ENCODE peak calls at places on chromosomes 7 and 10, in five cellular contexts. I is lower lobe of right lung, L is IMR-90, E is tibial artery, V is cardiac muscle cell. U is an unnamed sample. For H3K4me1, the result is how much of the 10 kb centered on the place peaks cover.

GRCh38 chr10:6234371-6234770 is 31.6 kb downstream of the PFKFB3 start:
- DNase-seq in I (no peak), E (no peak), V (no peak), L (no peak), U (no peak)

GRCh38 chr10:68251146-68251545 is 19.2 kb upstream of the ATOH7 start:
- DNase-seq in L (no peak), V (no peak), E (no peak), I (no peak), U (no peak)

GRCh38 chr7:88092676-88092999 is 127.2 kb downstream of the SRI start:
- DNase-seq in V (no peak), I (no peak), E (no peak), L (no peak), U (no peak)

GRCh38 chr7:108328174-108328651 is 128.0 kb downstream of the NRCAM start:
- DNase-seq in E (no peak), I (no peak), L (no peak), V (no peak), U (no peak)

GRCh38 chr10:110747609-110748464 is 103.7 kb downstream of the RBM20 start:
- DNase-seq in I (no peak), E (no peak), L (no peak), V (peak), U (no peak)

GRCh38 chr10:10499839-10500238 is 517.8 kb upstream of the CELF2 start:
- DNase-seq in L (peak), I (no peak), E (no peak), V (peak), U (no peak)

GRCh38 chr10:28113202-28113601 is 114.3 kb upstream of the ODAD2 start:
- DNase-seq in V (no peak), E (no peak), I (no peak), L (no peak), U (no peak)

GRCh38 chr7:64795176-64795575 is 948 bp downstream of the ZNF138 start:
- DNase-seq in V (no peak), I (no peak), E (no peak), L (no peak), U (no peak)

GRCh38 chr10:62543566-62543965 is 169.4 kb downstream of the ZNF365 start:
- DNase-seq in L (no peak), E (no peak), I (no peak), V (peak), U (no peak)

GRCh38 chr7:78420001-78420400 is 621.4 kb downstream of the PHTF2 start:
- DNase-seq in V (no peak), I (no peak), E (no peak), L (no peak), U (no peak)

GRCh38 chr7:157526604-157527003 is 189.8 kb downstream of the DNAJB6 start:
- DNase-seq in L (no peak), E (no peak), I (no peak), V (no peak), U (no peak)

GRCh38 chr10:82150123-82150900 is 275.3 kb downstream of the NRG3 start:
- DNase-seq in L (no peak), E (no peak), I (peak), V (peak), U (no peak)

GRCh38 chr10:116469437-116469836 is 41.8 kb downstream of the PNLIPRP3 start:
- DNase-seq in L (peak), V (no peak), I (no peak), E (no peak), U (no peak)

GRCh38 chr7:81789406-81790139 is 19.7 kb upstream of the HGF start:
- DNase-seq in E (no peak), V (peak), I (no peak), L (peak), U (no peak)

GRCh38 chr7:145633513-145633912 is 483.1 kb upstream of the CNTNAP2 start:
- DNase-seq in L (no peak), E (no peak), V (peak), I (no peak), U (no peak)

GRCh38 chr7:106346678-106347217 is 62.0 kb upstream of the NAMPT start:
- DNase-seq in L (peak), E (no peak), V (peak), I (no peak), U (no peak)

GRCh38 chr10:83515001-83515400 is 624.3 kb upstream of the GHITM start:
- DNase-seq in L (no peak), I (no peak), E (no peak), V (no peak), U (no peak)

GRCh38 chr10:6114758-6115410 is 26.1 kb downstream of the RBM17 start:
- DNase-seq in V (peak), I (no peak), L (peak), E (no peak), U (no peak)

GRCh38 chr10:96400465-96400864 is 41.7 kb upstream of the OPALIN start:
- DNase-seq in I (no peak), L (no peak), E (no peak), V (no peak), U (no peak)

GRCh38 chr7:7438851-7439250 is 96.8 kb downstream of the COL28A1 start:
- DNase-seq in V (peak), E (no peak), L (peak), I (no peak), U (no peak)

GRCh38 chr10:125144693-125145623 is 15.4 kb downstream of the CTBP2 start:
- DNase-seq in V (peak), L (peak), E (no peak), I (peak), U (no peak)

GRCh38 chr10:126420571-126421275 is 32.4 kb upstream of the ADAM12 start:
- DNase-seq in V (peak), E (no peak), I (no peak), L (no peak), U (no peak)

GRCh38 chr10:4453950-4454349 is 372.1 kb upstream of the AKR1E2 start:
- DNase-seq in L (no peak), E (no peak), V (no peak), I (no peak), U (no peak)

GRCh38 chr7:158112571-158113320 is 474.9 kb downstream of the PTPRN2 start:
- DNase-seq in V (no peak), L (no peak), I (no peak), E (peak), U (no peak)

GRCh38 chr7:4610768-4611467 is 71.2 kb upstream of the FOXK1 start:
- DNase-seq in E (peak), I (no peak), L (peak), V (peak), U (no peak)

GRCh38 chr7:76380623-76380966 is 21.8 kb upstream of the YWHAG start:
- DNase-seq in L (no peak), E (peak), I (no peak), V (peak), U (no peak)

GRCh38 chr7:130213820-130214219 is 6.2 kb downstream of the SSMEM1 start:
- DNase-seq in L (no peak), E (no peak), V (no peak), I (no peak), U (no peak)

GRCh38 chr10:128064615-128065580 is 61.3 kb downstream of the MKI67 start:
- DNase-seq in E (peak), V (peak), L (peak), I (peak), U (peak)

GRCh38 chr7:22569586-22570321 is 69.8 kb upstream of the STEAP1B start:
- DNase-seq in I (peak), E (no peak), V (peak), L (peak), U (no peak)

GRCh38 chr7:137967143-137968018 is 34.5 kb downstream of the CREB3L2 start:
- DNase-seq in V (peak), E (no peak), I (no peak), L (peak), U (no peak)

GRCh38 chr10:18325889-18326531 is 185.8 kb downstream of the CACNB2 start:
- DNase-seq in I (no peak), L (peak), V (no peak), E (no peak), U (no peak)

GRCh38 chr10:61803269-61803668 is 98.2 kb upstream of the ARID5B start:
- DNase-seq in I (no peak), L (no peak), E (no peak), V (no peak), U (no peak)

GRCh38 chr7:135707570-135707966 is 20.4 kb downstream of the SLC13A4 start:
- DNase-seq in V (no peak), I (no peak), L (no peak), E (no peak), U (no peak)

GRCh38 chr7:128389085-128389814 is 20.5 kb downstream of the IMPDH1 start:
- DNase-seq in I (no peak), V (no peak), E (no peak), L (no peak), U (no peak)

GRCh38 chr10:45034301-45034700 is 33.6 kb downstream of the ZNF22 start:
- DNase-seq in V (no peak), I (no peak), E (no peak), L (no peak), U (no peak)

GRCh38 chr7:98284335-98285036 is 3.0 kb downstream of the BRI3 start:
- DNase-seq in E (peak), L (peak), V (peak), I (peak), U (no peak)

GRCh38 chr7:145053781-145054180 is 217.9 kb upstream of the TPK1 start:
- DNase-seq in L (no peak), I (no peak), V (no peak), E (no peak), U (no peak)

GRCh38 chr7:8070451-8071180 is 102.0 kb downstream of the GLCCI1 start:
- DNase-seq in V (no peak), I (no peak), L (no peak), E (no peak), U (no peak)

GRCh38 chr7:47485640-47486435 is 96.1 kb downstream of the TNS3 start:
- DNase-seq in V (no peak), I (no peak), L (peak), E (no peak), U (no peak)

GRCh38 chr10:50992972-50993766 is 81.1 kb upstream of the PRKG1 start:
- DNase-seq in L (peak), V (peak), I (peak), E (no peak), U (no peak)

GRCh38 chr10:131128731-131129130 is 182.8 kb downstream of the TCERG1L start:
- DNase-seq in I (no peak), E (no peak), V (no peak), L (no peak), U (no peak)
- H3K4me3 ChIP-seq in I (no peak), E (no peak), V (no peak), L (no peak), U (no peak)

GRCh38 chr7:79823246-79823951 is 311.2 kb upstream of the GNAI1 start:
- DNase-seq in V (peak), L (peak), E (no peak), I (no peak), U (no peak)

GRCh38 chr7:79833616-79834015 is 301.0 kb upstream of the GNAI1 start:
- DNase-seq in E (no peak), I (no peak), L (peak), V (no peak), U (no peak)

GRCh38 chr7:79828866-79829265 is 305.8 kb upstream of the GNAI1 start:
- DNase-seq in L (peak), E (no peak), V (no peak), I (no peak), U (no peak)
- H3K4me1 ChIP-seq in L (under half), E (under half), V (under half), I (under half), U (under half)

DNA sequence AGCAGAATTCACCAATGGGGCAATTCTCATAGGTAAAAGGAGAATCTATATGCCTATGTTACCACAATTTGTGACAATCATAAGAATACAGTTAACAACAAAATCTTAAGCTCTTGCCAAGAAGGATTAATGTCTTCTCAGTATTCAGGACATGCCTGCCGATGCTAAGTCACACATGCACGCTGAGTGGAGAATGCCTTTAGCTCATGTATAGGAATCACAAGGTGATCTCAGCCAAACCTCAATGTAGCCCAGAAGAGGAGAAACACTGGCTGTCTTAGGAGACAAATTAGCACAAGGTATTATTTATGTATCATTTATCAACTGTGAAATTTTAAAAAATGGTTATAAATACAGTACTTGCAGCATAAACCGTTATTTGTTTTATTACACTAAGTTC is 2.7 kb downstream of the HTR7 start:
- DNase-seq in L (no peak), V (no peak), I (no peak), E (no peak), U (no peak)
- H3K4me3 ChIP-seq in L (no peak), V (no peak), I (no peak), E (no peak), U (no peak)

DNA sequence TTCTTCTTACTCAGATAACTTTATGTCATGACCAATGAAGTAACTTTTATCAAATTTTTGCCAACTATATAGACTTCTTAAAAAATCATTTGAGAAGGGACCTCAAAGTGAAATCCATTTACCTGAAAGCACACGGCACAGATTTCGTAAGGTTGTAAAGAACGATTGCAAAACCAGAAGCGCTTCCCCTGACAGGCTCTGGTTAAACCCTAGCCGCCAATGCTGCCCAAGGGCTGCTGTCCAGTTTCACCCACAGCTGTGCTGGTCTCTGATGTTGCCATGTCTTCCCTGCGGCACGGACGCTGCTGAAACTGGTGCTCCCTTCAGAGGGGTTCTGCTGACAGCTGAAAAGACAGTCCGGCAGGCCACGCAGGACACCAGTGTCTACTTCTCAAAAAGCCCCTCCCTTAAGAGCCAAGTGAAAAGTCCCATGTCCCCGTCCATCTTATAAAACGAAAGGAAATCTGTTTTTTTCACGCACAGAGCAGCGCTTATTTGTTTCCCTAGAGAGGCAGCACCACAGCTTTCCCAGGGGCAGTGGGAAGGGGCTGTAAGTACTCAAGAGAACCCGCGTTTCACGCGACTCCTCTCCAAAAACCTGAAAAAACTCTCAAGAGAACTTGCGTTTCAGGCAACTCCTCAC is 32.5 kb downstream of the GNA12 start:
- DNase-seq in V (peak), E (peak), L (no peak), I (peak), U (no peak)
- H3K4me1 ChIP-seq in V (under half), E (under half), L (half or more), I (under half), U (under half)

GRCh38 chr10:17233534-17233933 is 5.5 kb downstream of the VIM start:
- DNase-seq in I (no peak), E (peak), V (peak), L (no peak), U (no peak)
- H3K4me3 ChIP-seq in I (peak), E (peak), V (no peak), L (peak), U (no peak)

GRCh38 chr10:79131730-79132644 is 63.2 kb downstream of the ZMIZ1 start:
- DNase-seq in E (no peak), V (no peak), I (no peak), L (no peak), U (no peak)

GRCh38 chr10:79128923-79129305 is 60.1 kb downstream of the ZMIZ1 start:
- DNase-seq in L (no peak), V (no peak), E (no peak), I (no peak), U (no peak)

GRCh38 chr10:79130846-79131245 is 62.1 kb downstream of the ZMIZ1 start:
- DNase-seq in I (no peak), L (no peak), E (no peak), V (no peak), U (no peak)

GRCh38 chr10:79129361-79129997 is 60.7 kb downstream of the ZMIZ1 start:
- DNase-seq in L (peak), V (peak), E (no peak), I (no peak), U (no peak)

DNA sequence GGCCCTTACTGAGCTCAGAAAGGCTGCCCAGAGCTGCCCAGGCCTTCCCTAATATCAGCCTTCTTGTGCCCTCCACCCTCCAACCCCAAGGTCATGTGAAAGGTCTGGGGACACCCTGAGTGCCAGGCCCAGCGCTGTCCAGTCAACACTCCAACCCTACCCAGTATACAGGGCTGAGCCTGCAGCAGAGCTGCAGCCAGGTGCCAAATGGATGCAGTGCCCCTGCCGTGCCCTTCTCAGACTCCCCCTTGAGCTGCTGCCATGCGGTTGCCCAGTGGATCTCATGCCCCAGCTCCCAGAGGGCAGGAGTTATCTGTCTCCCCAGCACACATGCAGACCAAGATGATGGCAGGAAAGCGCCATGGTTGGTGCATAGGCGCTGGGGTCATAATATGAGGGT is 61.5 kb downstream of the ZMIZ1 start:
- DNase-seq in E (no peak), V (no peak), L (no peak), I (no peak), U (no peak)
- H3K4me1 ChIP-seq in E (under half), V (half or more), L (half or more), I (half or more), U (under half)

GRCh38 chr7:151056286-151057037 is 1.2 kb downstream of the CDK5 start:
- DNase-seq in E (no peak), I (no peak), V (no peak), L (no peak), U (no peak)
- H3K4me3 ChIP-seq in E (no peak), I (peak), V (peak), L (no peak), U (peak)

DNA sequence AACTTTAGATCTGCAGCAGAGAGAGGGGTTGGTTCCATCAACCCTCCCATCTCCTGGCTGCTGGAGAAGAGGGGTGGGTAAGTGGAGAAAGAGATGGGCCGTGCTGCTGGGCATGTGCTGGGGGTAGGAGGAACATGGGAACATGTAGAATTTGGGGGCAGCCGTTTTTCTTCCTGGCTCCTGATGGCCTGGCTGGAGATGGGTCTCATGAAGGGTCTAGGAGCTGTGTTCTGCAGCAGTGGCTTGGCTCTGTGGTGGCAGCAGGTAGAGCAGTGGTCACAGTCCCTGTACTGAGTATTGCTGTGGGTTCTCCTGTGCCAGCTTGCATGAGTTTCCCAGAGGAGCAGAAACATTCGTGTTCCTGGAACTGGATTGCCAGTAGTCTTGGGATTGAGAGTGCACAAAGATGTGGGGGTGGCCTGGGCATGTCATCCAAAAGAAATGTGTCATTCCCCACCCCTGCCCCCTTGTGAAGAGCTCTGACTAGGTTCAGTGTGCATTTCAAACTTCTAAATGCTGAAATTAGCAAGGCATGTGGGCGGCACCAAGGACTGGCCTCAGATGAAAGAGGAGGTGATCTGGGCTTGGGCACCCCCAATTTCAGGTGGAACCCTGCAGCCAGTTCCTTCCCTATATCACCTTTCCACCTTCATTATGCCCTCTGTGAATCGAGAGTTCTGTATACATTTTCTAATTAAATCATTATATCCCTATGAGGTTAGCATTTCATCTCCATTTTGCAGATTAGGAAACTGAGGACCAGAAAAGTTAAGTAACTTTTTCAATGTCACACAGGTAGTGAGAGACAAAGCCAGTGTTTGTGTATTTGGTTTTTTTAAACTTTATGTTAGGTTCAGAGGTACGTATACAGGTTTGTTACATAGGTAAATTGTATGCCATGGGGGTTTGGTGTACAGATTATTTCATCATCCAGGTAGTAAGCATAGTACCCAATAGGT is 2.1 kb downstream of the CHST3 start:
- DNase-seq in L (peak), I (no peak), V (peak), E (peak), U (no peak)
- H3K4me1 ChIP-seq in L (under half), I (under half), V (under half), E (half or more), U (under half)

DNA sequence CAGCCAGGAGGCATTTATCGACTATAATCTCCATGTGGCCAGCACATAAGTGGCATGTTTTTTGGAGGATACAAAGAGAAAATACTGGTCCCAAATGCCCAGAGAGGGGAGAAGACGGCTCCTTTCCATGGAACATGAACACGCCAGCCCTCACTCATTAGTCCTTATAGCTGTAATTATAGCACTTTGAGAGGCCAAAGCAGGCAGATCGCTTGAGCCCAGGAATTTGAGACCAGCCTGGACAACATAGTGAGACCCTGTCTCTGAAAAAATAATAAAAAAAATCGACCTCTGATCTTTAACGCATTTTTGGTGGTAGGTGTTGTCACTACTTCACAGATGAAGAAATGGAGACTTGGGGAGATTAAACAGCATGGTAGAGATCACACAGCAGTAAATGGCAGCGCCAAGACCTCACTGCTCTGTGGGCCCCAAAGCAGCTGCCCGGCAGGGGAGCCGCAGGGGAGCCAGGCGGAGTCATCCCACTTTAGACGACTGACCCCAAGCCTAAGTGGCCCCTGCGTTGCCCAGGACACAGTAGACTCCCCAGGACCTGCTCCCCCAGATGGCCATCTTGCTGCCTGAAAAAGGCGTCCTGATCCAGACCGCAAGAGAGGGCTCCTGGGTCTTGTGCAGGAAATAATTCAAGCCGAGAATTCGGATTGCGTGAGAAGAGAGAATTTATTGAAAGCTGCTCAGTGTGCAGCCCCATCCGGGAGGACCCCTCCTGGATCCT is 21.2 kb upstream of the PRKAG2 start:
- DNase-seq in E (no peak), V (no peak), I (no peak), L (no peak), U (no peak)
- H3K4me3 ChIP-seq in E (no peak), V (no peak), I (no peak), L (no peak), U (no peak)